ENCODE peak calls at places on chromosome 9, in four cellular contexts. R is ELF-1; N is stimulated activated naive CD8-positive, alpha-beta T cell treated with anti-CD3 and anti-CD28 coated beads, Interleukin-15, amount 100 ng/mL, for 72 hours; V is dorsolateral prefrontal cortex. D is an unnamed sample.

GRCh38 chr9:133525677-133526076 is 918 bp upstream of the MYMK start:
- DNase-seq in R (no peak), N (no peak), V (no peak), D (no peak)

GRCh38 chr9:82188817-82189216 is 200.2 kb downstream of the SPATA31D1 start:
- DNase-seq in R (no peak), N (no peak), V (no peak), D (no peak)

GRCh38 chr9:3662671-3663070 is 136.9 kb upstream of the RFX3 start:
- DNase-seq in R (no peak), N (no peak), V (no peak), D (no peak)

GRCh38 chr9:34454571-34455065 is 3.8 kb downstream of the FAM219A start:
- DNase-seq in R (no peak), N (no peak), V (no peak), D (no peak)

GRCh38 chr9:107174441-107174840 is 108.6 kb upstream of the RAD23B start:
- DNase-seq in R (no peak), N (no peak), V (no peak), D (no peak)

GRCh38 chr9:87662808-87663528 is 63.0 kb upstream of the CTSL start:
- DNase-seq in R (peak; percentile 89), N (peak; percentile 43), V (peak; percentile 58), D (peak; percentile 51)

GRCh38 chr9:136572596-136573313 is 26.9 kb upstream of the NOTCH1 start:
- DNase-seq in R (peak; percentile 57), N (no peak), V (no peak), D (no peak)

GRCh38 chr9:87390361-87390760 is 107.3 kb upstream of the DAPK1 start:
- DNase-seq in R (no peak), N (no peak), V (no peak), D (no peak)

GRCh38 chr9:137088121-137088520 is 1.3 kb downstream of the MAN1B1 start:
- DNase-seq in R (no peak), N (no peak), V (no peak), D (no peak)

GRCh38 chr9:70477146-70477745 is 62.8 kb upstream of the KLF9 start:
- DNase-seq in R (no peak), N (no peak), V (no peak), D (no peak)

GRCh38 chr9:124261787-124262595 is 4.2 kb downstream of the NEK6 start:
- DNase-seq in R (no peak), N (no peak), V (no peak), D (no peak)

GRCh38 chr9:16331527-16331926 is 538.9 kb downstream of the BNC2 start:
- DNase-seq in R (no peak), N (no peak), V (no peak), D (no peak)

GRCh38 chr9:126261584-126262356 is 64.9 kb upstream of the MVB12B start:
- DNase-seq in R (no peak), N (no peak), V (no peak), D (no peak)

GRCh38 chr9:92663126-92663525 is 6.8 kb downstream of the IPPK start:
- DNase-seq in R (no peak), N (no peak), V (no peak), D (no peak)

GRCh38 chr9:136785956-136786355 is 5.2 kb upstream of the TMEM141 start:
- DNase-seq in R (no peak), N (no peak), V (no peak), D (no peak)

GRCh38 chr9:89850633-89851325 is 246.0 kb downstream of the GADD45G start:
- DNase-seq in R (no peak), N (no peak), V (no peak), D (peak; percentile 15)

GRCh38 chr9:116491659-116492058 is 195.4 kb upstream of the TRIM32 start:
- DNase-seq in R (no peak), N (no peak), V (no peak), D (no peak)

GRCh38 chr9:137461663-137462395 is 2.7 kb upstream of the NSMF start:
- DNase-seq in R (peak; percentile 88), N (peak; percentile 89), V (no peak), D (peak; percentile 94)

GRCh38 chr9:19660019-19660418 is 128.8 kb downstream of the SLC24A2 start:
- DNase-seq in R (no peak), N (no peak), V (no peak), D (no peak)

GRCh38 chr9:108191065-108191464 is 664.7 kb downstream of the ACTL7B start:
- DNase-seq in R (no peak), N (no peak), V (no peak), D (no peak)

GRCh38 chr9:81819859-81820546 is 108.2 kb upstream of the SPATA31D4 start:
- DNase-seq in R (peak; percentile 80), N (no peak), V (no peak), D (no peak)

GRCh38 chr9:134541373-134541747 is 100.2 kb upstream of the COL5A1 start:
- DNase-seq in R (no peak), N (no peak), V (no peak), D (no peak)

GRCh38 chr9:93261281-93261680 is 77.3 kb downstream of the WNK2 start:
- DNase-seq in R (peak; percentile 41), N (no peak), V (no peak), D (no peak)

GRCh38 chr9:30075451-30076199 is 2308.8 kb upstream of the ACO1 start:
- DNase-seq in R (peak; percentile 4), N (peak; percentile 37), V (no peak), D (no peak)

GRCh38 chr9:132757031-132757430 is 86.8 kb downstream of the GTF3C4 start:
- DNase-seq in R (no peak), N (no peak), V (no peak), D (no peak)

GRCh38 chr9:99011161-99011709 is 67.5 kb downstream of the COL15A1 start:
- DNase-seq in R (no peak), N (no peak), V (no peak), D (no peak)

GRCh38 chr9:35665471-35665818 is 450 bp upstream of the ARHGEF39 start:
- DNase-seq in R (no peak), N (no peak), V (no peak), D (no peak)

GRCh38 chr9:76818271-76818670 is 54.0 kb downstream of the PCA3 start:
- DNase-seq in R (peak; percentile 83), N (no peak), V (peak; percentile 42), D (no peak)